ENCODE peak calls at places on chromosomes 12 and 14, in six cellular contexts. One of them, this sample, is unnamed.

GRCh38 chr14:102819176-102819628 is 42.0 kb downstream of the TRAF3 start:
- DNase-seq in fibroblast of lung: no peak
- DNase-seq in mammary epithelial cell: peak; percentile 81
- DNase-seq in astrocyte: no peak
- DNase-seq in PC-3: no peak
- DNase-seq in GM23248: no peak
- DNase-seq in this sample: no peak

GRCh38 chr14:76644875-76645518 is 116.3 kb upstream of the VASH1 start:
- DNase-seq in fibroblast of lung: peak; percentile 14
- DNase-seq in mammary epithelial cell: peak; percentile 17
- DNase-seq in astrocyte: no peak
- DNase-seq in PC-3: peak; percentile 50
- DNase-seq in GM23248: peak; percentile 58
- DNase-seq in this sample: peak; percentile 24

GRCh38 chr12:12562585-12563245 is at the start of gene DUSP16:
- DNase-seq in fibroblast of lung: peak; percentile 92
- DNase-seq in mammary epithelial cell: peak; percentile 91
- DNase-seq in astrocyte: peak; percentile 88
- DNase-seq in PC-3: peak; percentile 87
- DNase-seq in GM23248: peak; percentile 95
- DNase-seq in this sample: peak; percentile 76

GRCh38 chr12:50220357-50221061 is 53.3 kb upstream of the CERS5 start:
- DNase-seq in fibroblast of lung: peak; percentile 78
- DNase-seq in mammary epithelial cell: peak; percentile 96
- DNase-seq in astrocyte: peak; percentile 68
- DNase-seq in PC-3: peak; percentile 78
- DNase-seq in GM23248: peak; percentile 81
- DNase-seq in this sample: peak; percentile 52

GRCh38 chr14:92613681-92614260 is 100.2 kb downstream of the RIN3 start:
- DNase-seq in fibroblast of lung: no peak
- DNase-seq in mammary epithelial cell: no peak
- DNase-seq in astrocyte: no peak
- DNase-seq in PC-3: no peak
- DNase-seq in GM23248: no peak
- DNase-seq in this sample: no peak

GRCh38 chr12:117100251-117100650 is 1.0 kb upstream of the TESC start:
- DNase-seq in fibroblast of lung: no peak
- DNase-seq in mammary epithelial cell: no peak
- DNase-seq in astrocyte: no peak
- DNase-seq in PC-3: peak; percentile 22
- DNase-seq in GM23248: peak; percentile 57
- DNase-seq in this sample: no peak

GRCh38 chr12:53992377-53992776 is 7.4 kb downstream of the HOXC10 start:
- DNase-seq in fibroblast of lung: no peak
- DNase-seq in mammary epithelial cell: no peak
- DNase-seq in astrocyte: no peak
- DNase-seq in PC-3: no peak
- DNase-seq in GM23248: no peak
- DNase-seq in this sample: no peak

GRCh38 chr14:100803694-100804075 is 22.2 kb upstream of the MEG3 start:
- DNase-seq in fibroblast of lung: no peak
- DNase-seq in mammary epithelial cell: no peak
- DNase-seq in astrocyte: no peak
- DNase-seq in PC-3: no peak
- DNase-seq in GM23248: no peak
- DNase-seq in this sample: no peak

GRCh38 chr12:78183854-78184253 is 353.2 kb downstream of the NAV3 start:
- DNase-seq in fibroblast of lung: peak; percentile 23
- DNase-seq in mammary epithelial cell: no peak
- DNase-seq in astrocyte: no peak
- DNase-seq in PC-3: no peak
- DNase-seq in GM23248: no peak
- DNase-seq in this sample: no peak

GRCh38 chr14:103015426-103015825 is 41.9 kb downstream of the CDC42BPB start:
- DNase-seq in fibroblast of lung: no peak
- DNase-seq in mammary epithelial cell: no peak
- DNase-seq in astrocyte: no peak
- DNase-seq in PC-3: no peak
- DNase-seq in GM23248: no peak
- DNase-seq in this sample: no peak

GRCh38 chr14:38948576-38948975 is 154.5 kb downstream of the SEC23A start:
- DNase-seq in fibroblast of lung: no peak
- DNase-seq in mammary epithelial cell: peak; percentile 2
- DNase-seq in astrocyte: no peak
- DNase-seq in PC-3: no peak
- DNase-seq in GM23248: no peak
- DNase-seq in this sample: no peak

GRCh38 chr12:47837190-47838171 is 17.8 kb upstream of the HDAC7 start:
- DNase-seq in fibroblast of lung: peak; percentile 54
- DNase-seq in mammary epithelial cell: peak; percentile 62
- DNase-seq in astrocyte: no peak
- DNase-seq in PC-3: peak; percentile 89
- DNase-seq in GM23248: peak; percentile 75
- DNase-seq in this sample: no peak

GRCh38 chr12:10612954-10613333 is 465 bp downstream of the MAGOHB start:
- DNase-seq in fibroblast of lung: peak; percentile 23
- DNase-seq in mammary epithelial cell: no peak
- DNase-seq in astrocyte: no peak
- DNase-seq in PC-3: peak; percentile 7
- DNase-seq in GM23248: peak; percentile 39
- DNase-seq in this sample: no peak

GRCh38 chr14:56196274-56196673 is 78.1 kb downstream of the PELI2 start:
- DNase-seq in fibroblast of lung: peak; percentile 58
- DNase-seq in mammary epithelial cell: no peak
- DNase-seq in astrocyte: peak; percentile 44
- DNase-seq in PC-3: no peak
- DNase-seq in GM23248: peak; percentile 75
- DNase-seq in this sample: no peak

GRCh38 chr14:75184039-75184438 is 7.6 kb upstream of the TMED10 start:
- DNase-seq in fibroblast of lung: no peak
- DNase-seq in mammary epithelial cell: no peak
- DNase-seq in astrocyte: no peak
- DNase-seq in PC-3: no peak
- DNase-seq in GM23248: no peak
- DNase-seq in this sample: no peak

GRCh38 chr12:48183091-48183875 is at the start of gene CCDC184:
- DNase-seq in fibroblast of lung: peak; percentile 77
- DNase-seq in mammary epithelial cell: peak; percentile 71
- DNase-seq in astrocyte: peak; percentile 68
- DNase-seq in PC-3: peak; percentile 15
- DNase-seq in GM23248: peak; percentile 93
- DNase-seq in this sample: no peak

GRCh38 chr12:95733156-95733825 is 57.3 kb downstream of the NTN4 start:
- DNase-seq in fibroblast of lung: peak; percentile 91
- DNase-seq in mammary epithelial cell: peak; percentile 57
- DNase-seq in astrocyte: peak; percentile 91
- DNase-seq in PC-3: peak; percentile 78
- DNase-seq in GM23248: peak; percentile 86
- DNase-seq in this sample: peak; percentile 86

GRCh38 chr12:70640901-70641300 is 3.7 kb upstream of the PTPRB start:
- DNase-seq in fibroblast of lung: no peak
- DNase-seq in mammary epithelial cell: no peak
- DNase-seq in astrocyte: no peak
- DNase-seq in PC-3: no peak
- DNase-seq in GM23248: no peak
- DNase-seq in this sample: no peak

GRCh38 chr12:121003650-121004049 is 12.6 kb downstream of the C12orf43 start:
- DNase-seq in fibroblast of lung: no peak
- DNase-seq in mammary epithelial cell: no peak
- DNase-seq in astrocyte: no peak
- DNase-seq in PC-3: no peak
- DNase-seq in GM23248: no peak
- DNase-seq in this sample: no peak

GRCh38 chr12:21434704-21435103 is 2.8 kb upstream of the PYROXD1 start:
- DNase-seq in fibroblast of lung: no peak
- DNase-seq in mammary epithelial cell: no peak
- DNase-seq in astrocyte: no peak
- DNase-seq in PC-3: no peak
- DNase-seq in GM23248: no peak
- DNase-seq in this sample: no peak

GRCh38 chr14:79369359-79370332 is 841.7 kb downstream of the DIO2 start:
- DNase-seq in fibroblast of lung: peak; percentile 99
- DNase-seq in mammary epithelial cell: peak; percentile 5
- DNase-seq in astrocyte: peak; percentile 99
- DNase-seq in PC-3: peak; percentile 90
- DNase-seq in GM23248: peak; percentile 56
- DNase-seq in this sample: no peak

GRCh38 chr12:92080390-92081285 is 65.0 kb downstream of the BTG1 start:
- DNase-seq in fibroblast of lung: peak; percentile 94
- DNase-seq in mammary epithelial cell: peak; percentile 92
- DNase-seq in astrocyte: peak; percentile 92
- DNase-seq in PC-3: peak; percentile 98
- DNase-seq in GM23248: peak; percentile 92
- DNase-seq in this sample: peak; percentile 35

GRCh38 chr12:74817499-74817898 is 279.9 kb downstream of the ATXN7L3B start:
- DNase-seq in fibroblast of lung: no peak
- DNase-seq in mammary epithelial cell: no peak
- DNase-seq in astrocyte: no peak
- DNase-seq in PC-3: no peak
- DNase-seq in GM23248: no peak
- DNase-seq in this sample: no peak

GRCh38 chr12:131075194-131075593 is 121.5 kb downstream of the ADGRD1 start:
- DNase-seq in fibroblast of lung: no peak
- DNase-seq in mammary epithelial cell: no peak
- DNase-seq in astrocyte: no peak
- DNase-seq in PC-3: no peak
- DNase-seq in GM23248: no peak
- DNase-seq in this sample: no peak

GRCh38 chr12:19836056-19836455 is 396.8 kb downstream of the AEBP2 start:
- DNase-seq in fibroblast of lung: no peak
- DNase-seq in mammary epithelial cell: no peak
- DNase-seq in astrocyte: no peak
- DNase-seq in PC-3: no peak
- DNase-seq in GM23248: no peak
- DNase-seq in this sample: no peak

GRCh38 chr14:54895683-54896082 is 6.9 kb downstream of the GCH1 start:
- DNase-seq in fibroblast of lung: no peak
- DNase-seq in mammary epithelial cell: no peak
- DNase-seq in astrocyte: no peak
- DNase-seq in PC-3: no peak
- DNase-seq in GM23248: no peak
- DNase-seq in this sample: no peak

GRCh38 chr14:54902143-54902520 is 494 bp downstream of the GCH1 start:
- DNase-seq in fibroblast of lung: peak; percentile 43
- DNase-seq in mammary epithelial cell: peak; percentile 71
- DNase-seq in astrocyte: peak; percentile 17
- DNase-seq in PC-3: peak; percentile 85
- DNase-seq in GM23248: peak; percentile 89
- DNase-seq in this sample: no peak

GRCh38 chr14:54906075-54906474 is 3.4 kb upstream of the GCH1 start:
- DNase-seq in fibroblast of lung: no peak
- DNase-seq in mammary epithelial cell: no peak
- DNase-seq in astrocyte: no peak
- DNase-seq in PC-3: no peak
- DNase-seq in GM23248: no peak
- DNase-seq in this sample: no peak

GRCh38 chr14:54902521-54903420 is at the start of gene GCH1:
- DNase-seq in fibroblast of lung: peak; percentile 35
- DNase-seq in mammary epithelial cell: peak; percentile 65
- DNase-seq in astrocyte: peak; percentile 12
- DNase-seq in PC-3: peak; percentile 92
- DNase-seq in GM23248: peak; percentile 83
- DNase-seq in this sample: no peak

GRCh38 chr14:54901380-54902142 is 1.1 kb downstream of the GCH1 start:
- DNase-seq in fibroblast of lung: no peak
- DNase-seq in mammary epithelial cell: no peak
- DNase-seq in astrocyte: no peak
- DNase-seq in PC-3: peak; percentile 58
- DNase-seq in GM23248: peak; percentile 28
- DNase-seq in this sample: no peak
- TF ChIP-seq EZH2 in fibroblast of lung: peak; percentile 1
- TF ChIP-seq EZH2 in mammary epithelial cell: no peak
- TF ChIP-seq EZH2 in astrocyte: no peak
- TF ChIP-seq EZH2 in PC-3: no peak
- TF ChIP-seq EZH2 in GM23248: no peak
- TF ChIP-seq EZH2 in this sample: no peak

GRCh38 chr12:109291531-109292341 is 17.3 kb downstream of the FOXN4 start:
- DNase-seq in fibroblast of lung: peak; percentile 41
- DNase-seq in mammary epithelial cell: no peak
- DNase-seq in astrocyte: peak; percentile 16
- DNase-seq in PC-3: no peak
- DNase-seq in GM23248: peak; percentile 56
- DNase-seq in this sample: no peak
- H3K27ac ChIP-seq in fibroblast of lung: no peak overlapping the region
- H3K27ac ChIP-seq in mammary epithelial cell: no peak overlapping the region
- H3K27ac ChIP-seq in astrocyte: no peak overlapping the region
- H3K27ac ChIP-seq in PC-3: no peak overlapping the region
- H3K27ac ChIP-seq in GM23248: no peak overlapping the region
- H3K27ac ChIP-seq in this sample: no peak overlapping the region

GRCh38 chr12:132438726-132439125 is 51.2 kb upstream of the FBRSL1 start:
- DNase-seq in fibroblast of lung: no peak
- DNase-seq in mammary epithelial cell: no peak
- DNase-seq in astrocyte: no peak
- DNase-seq in PC-3: no peak
- DNase-seq in GM23248: no peak
- DNase-seq in this sample: no peak
- H3K9ac ChIP-seq in fibroblast of lung: no peak overlapping the region
- H3K9ac ChIP-seq in mammary epithelial cell: no peak overlapping the region
- H3K9ac ChIP-seq in astrocyte: no peak overlapping the region
- H3K9ac ChIP-seq in PC-3: no peak overlapping the region
- H3K9ac ChIP-seq in GM23248: no peak overlapping the region
- H3K9ac ChIP-seq in this sample: no peak overlapping the region

GRCh38 chr12:102950107-102950949 is 7.1 kb upstream of the ASCL1 start:
- DNase-seq in fibroblast of lung: no peak
- DNase-seq in mammary epithelial cell: no peak
- DNase-seq in astrocyte: no peak
- DNase-seq in PC-3: no peak
- DNase-seq in GM23248: peak; percentile 16
- DNase-seq in this sample: no peak

GRCh38 chr12:102954143-102954542 is 3.3 kb upstream of the ASCL1 start:
- DNase-seq in fibroblast of lung: no peak
- DNase-seq in mammary epithelial cell: no peak
- DNase-seq in astrocyte: no peak
- DNase-seq in PC-3: no peak
- DNase-seq in GM23248: no peak
- DNase-seq in this sample: no peak

GRCh38 chr12:102948941-102949352 is 8.5 kb upstream of the ASCL1 start:
- DNase-seq in fibroblast of lung: peak; percentile 6
- DNase-seq in mammary epithelial cell: no peak
- DNase-seq in astrocyte: no peak
- DNase-seq in PC-3: peak; percentile 64
- DNase-seq in GM23248: peak; percentile 47
- DNase-seq in this sample: no peak

GRCh38 chr12:102953221-102953620 is 4.3 kb upstream of the ASCL1 start:
- DNase-seq in fibroblast of lung: no peak
- DNase-seq in mammary epithelial cell: no peak
- DNase-seq in astrocyte: no peak
- DNase-seq in PC-3: no peak
- DNase-seq in GM23248: no peak
- DNase-seq in this sample: no peak

DNA sequence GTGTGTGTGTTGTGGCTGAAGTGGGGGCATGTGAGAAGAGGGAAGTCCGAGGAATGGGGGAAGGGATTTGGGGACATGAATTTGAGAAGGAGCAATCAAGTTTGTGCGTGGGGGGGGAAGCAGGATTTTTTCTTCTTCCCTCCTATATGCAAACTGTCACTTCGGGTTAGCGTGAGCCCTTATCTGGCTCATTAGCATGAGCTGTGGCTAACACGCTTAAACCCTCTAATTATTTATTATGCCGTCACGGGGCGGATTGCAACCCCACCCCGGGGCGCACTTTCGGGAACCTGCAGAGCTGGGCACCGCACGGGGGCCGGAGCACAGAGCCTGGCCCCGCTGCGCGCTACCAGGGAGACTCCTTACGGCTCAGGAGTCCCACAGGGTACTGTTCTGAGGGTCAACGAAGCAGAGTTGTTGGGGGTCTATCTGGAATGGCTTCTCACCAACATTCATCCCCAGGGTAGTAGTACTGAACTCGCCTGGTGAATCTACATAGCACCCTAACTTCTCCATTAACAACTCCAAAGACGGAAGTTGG is 6.5 kb upstream of the ASCL1 start:
- DNase-seq in fibroblast of lung: no peak
- DNase-seq in mammary epithelial cell: no peak
- DNase-seq in astrocyte: no peak
- DNase-seq in PC-3: no peak
- DNase-seq in GM23248: no peak
- DNase-seq in this sample: no peak
- TF ChIP-seq EZH2 in fibroblast of lung: no peak
- TF ChIP-seq EZH2 in mammary epithelial cell: no peak
- TF ChIP-seq EZH2 in astrocyte: no peak
- TF ChIP-seq EZH2 in PC-3: no peak
- TF ChIP-seq EZH2 in GM23248: no peak
- TF ChIP-seq EZH2 in this sample: no peak